ENCODE peak calls at places on chromosomes 2 and 18, in six cellular contexts. One of them, this sample, is unnamed.

GRCh38 chr2:219650426-219651248 is 23.2 kb downstream of the SLC4A3 start:
- DNase-seq in WERI-Rb-1: no peak
- DNase-seq in osteocyte: peak
- DNase-seq in RKO: no peak
- DNase-seq in NCI-H1048: no peak
- DNase-seq in activated CD4-positive, alpha-beta T cell treated with anti-CD3 and anti-CD28 coated beads, Interleukin-2, amount 50 U/mL, for 1 hour: no peak
- DNase-seq in this sample: no peak

GRCh38 chr2:143390185-143390584 is 261.0 kb downstream of the ARHGAP15 start:
- DNase-seq in osteocyte: no peak
- DNase-seq in NCI-H1048: no peak
- DNase-seq in activated CD4-positive, alpha-beta T cell treated with anti-CD3 and anti-CD28 coated beads, Interleukin-2, amount 50 U/mL, for 1 hour: no peak
- DNase-seq in WERI-Rb-1: peak
- DNase-seq in RKO: no peak
- DNase-seq in this sample: no peak

GRCh38 chr2:168758970-168759820 is 43.2 kb upstream of the NOSTRIN start:
- DNase-seq in WERI-Rb-1: no peak
- DNase-seq in RKO: peak
- DNase-seq in osteocyte: no peak
- DNase-seq in NCI-H1048: peak
- DNase-seq in activated CD4-positive, alpha-beta T cell treated with anti-CD3 and anti-CD28 coated beads, Interleukin-2, amount 50 U/mL, for 1 hour: no peak
- DNase-seq in this sample: peak

GRCh38 chr2:68548396-68548795 is 81.0 kb downstream of the APLF start:
- DNase-seq in osteocyte: no peak
- DNase-seq in activated CD4-positive, alpha-beta T cell treated with anti-CD3 and anti-CD28 coated beads, Interleukin-2, amount 50 U/mL, for 1 hour: no peak
- DNase-seq in RKO: no peak
- DNase-seq in NCI-H1048: no peak
- DNase-seq in WERI-Rb-1: no peak
- DNase-seq in this sample: peak

GRCh38 chr2:224151161-224151560 is 112.1 kb upstream of the SERPINE2 start:
- DNase-seq in osteocyte: no peak
- DNase-seq in RKO: no peak
- DNase-seq in WERI-Rb-1: no peak
- DNase-seq in activated CD4-positive, alpha-beta T cell treated with anti-CD3 and anti-CD28 coated beads, Interleukin-2, amount 50 U/mL, for 1 hour: no peak
- DNase-seq in NCI-H1048: no peak
- DNase-seq in this sample: no peak

GRCh38 chr2:234164499-234165409 is 114.3 kb downstream of the SPP2 start:
- DNase-seq in activated CD4-positive, alpha-beta T cell treated with anti-CD3 and anti-CD28 coated beads, Interleukin-2, amount 50 U/mL, for 1 hour: peak
- DNase-seq in NCI-H1048: no peak
- DNase-seq in RKO: no peak
- DNase-seq in WERI-Rb-1: no peak
- DNase-seq in osteocyte: no peak
- DNase-seq in this sample: peak

GRCh38 chr18:11053293-11053692 is 96.1 kb downstream of the PIEZO2 start:
- DNase-seq in WERI-Rb-1: no peak
- DNase-seq in RKO: no peak
- DNase-seq in osteocyte: no peak
- DNase-seq in NCI-H1048: no peak
- DNase-seq in activated CD4-positive, alpha-beta T cell treated with anti-CD3 and anti-CD28 coated beads, Interleukin-2, amount 50 U/mL, for 1 hour: no peak
- DNase-seq in this sample: no peak

GRCh38 chr2:98378901-98379300 is 32.6 kb downstream of the CNGA3 start:
- DNase-seq in activated CD4-positive, alpha-beta T cell treated with anti-CD3 and anti-CD28 coated beads, Interleukin-2, amount 50 U/mL, for 1 hour: no peak
- DNase-seq in RKO: no peak
- DNase-seq in osteocyte: peak
- DNase-seq in NCI-H1048: no peak
- DNase-seq in WERI-Rb-1: no peak
- DNase-seq in this sample: no peak

GRCh38 chr2:157587576-157587975 is 41.1 kb downstream of the ACVR1C start:
- DNase-seq in NCI-H1048: no peak
- DNase-seq in osteocyte: no peak
- DNase-seq in RKO: no peak
- DNase-seq in WERI-Rb-1: no peak
- DNase-seq in activated CD4-positive, alpha-beta T cell treated with anti-CD3 and anti-CD28 coated beads, Interleukin-2, amount 50 U/mL, for 1 hour: no peak
- DNase-seq in this sample: no peak

GRCh38 chr2:37877457-37878315 is 47.4 kb upstream of the RMDN2 start:
- DNase-seq in activated CD4-positive, alpha-beta T cell treated with anti-CD3 and anti-CD28 coated beads, Interleukin-2, amount 50 U/mL, for 1 hour: no peak
- DNase-seq in WERI-Rb-1: no peak
- DNase-seq in RKO: peak
- DNase-seq in NCI-H1048: peak
- DNase-seq in osteocyte: no peak
- DNase-seq in this sample: peak

GRCh38 chr2:96389728-96390127 is 54.2 kb downstream of the NCAPH start:
- DNase-seq in WERI-Rb-1: no peak
- DNase-seq in RKO: no peak
- DNase-seq in NCI-H1048: no peak
- DNase-seq in osteocyte: no peak
- DNase-seq in activated CD4-positive, alpha-beta T cell treated with anti-CD3 and anti-CD28 coated beads, Interleukin-2, amount 50 U/mL, for 1 hour: no peak
- DNase-seq in this sample: no peak

GRCh38 chr2:147331790-147332419 is 512.9 kb upstream of the ACVR2A start:
- DNase-seq in RKO: peak
- DNase-seq in osteocyte: no peak
- DNase-seq in NCI-H1048: no peak
- DNase-seq in WERI-Rb-1: peak
- DNase-seq in activated CD4-positive, alpha-beta T cell treated with anti-CD3 and anti-CD28 coated beads, Interleukin-2, amount 50 U/mL, for 1 hour: peak
- DNase-seq in this sample: peak

GRCh38 chr2:76310894-76311293 is 600.2 kb upstream of the GCFC2 start:
- DNase-seq in RKO: no peak
- DNase-seq in activated CD4-positive, alpha-beta T cell treated with anti-CD3 and anti-CD28 coated beads, Interleukin-2, amount 50 U/mL, for 1 hour: no peak
- DNase-seq in WERI-Rb-1: no peak
- DNase-seq in NCI-H1048: no peak
- DNase-seq in osteocyte: no peak
- DNase-seq in this sample: no peak

GRCh38 chr2:111675419-111676194 is 208.4 kb downstream of the ANAPC1 start:
- DNase-seq in NCI-H1048: no peak
- DNase-seq in WERI-Rb-1: no peak
- DNase-seq in osteocyte: no peak
- DNase-seq in activated CD4-positive, alpha-beta T cell treated with anti-CD3 and anti-CD28 coated beads, Interleukin-2, amount 50 U/mL, for 1 hour: no peak
- DNase-seq in RKO: no peak
- DNase-seq in this sample: no peak

GRCh38 chr18:56935531-56936040 is 211.3 kb upstream of the BOD1L2 start:
- DNase-seq in activated CD4-positive, alpha-beta T cell treated with anti-CD3 and anti-CD28 coated beads, Interleukin-2, amount 50 U/mL, for 1 hour: no peak
- DNase-seq in RKO: no peak
- DNase-seq in NCI-H1048: no peak
- DNase-seq in WERI-Rb-1: no peak
- DNase-seq in osteocyte: no peak
- DNase-seq in this sample: no peak